ENCODE peak calls at places on chromosomes 12 and 14, in ten cellular contexts. D is esophagus squamous epithelium, W is IMR-90, J is GM12878, H is heart left ventricle, P is adrenal gland, I is NB4, C is spleen, X is erythroblast, R is transverse colon. Y is an unnamed sample.

GRCh38 chr12:51823875-51824565 is 24.5 kb downstream of the FIGNL2 start:
- DNase-seq in D (no peak), W (peak), J (no peak), H (no peak), P (peak), I (peak), C (no peak), X (peak), R (peak), Y (peak)

GRCh38 chr12:15708396-15709070 is 80.7 kb downstream of the EPS8 start:
- DNase-seq in D (no peak), W (no peak), J (no peak), H (no peak), P (no peak), I (no peak), C (no peak), X (peak), R (no peak), Y (no peak)

GRCh38 chr14:99579903-99580570 is 24.0 kb downstream of the CCDC85C start:
- DNase-seq in D (no peak), W (peak), J (no peak), H (no peak), P (no peak), I (no peak), C (no peak), X (no peak), R (peak), Y (peak)

GRCh38 chr12:64696065-64696741 is 63.0 kb downstream of the GNS start:
- DNase-seq in D (no peak), W (peak), J (no peak), H (no peak), P (no peak), I (peak), C (no peak), X (peak), R (no peak), Y (no peak)

GRCh38 chr14:89534896-89535615 is 118.0 kb upstream of the FOXN3 start:
- DNase-seq in D (no peak), W (peak), J (no peak), H (no peak), P (no peak), I (no peak), C (no peak), X (no peak), R (no peak), Y (no peak)

GRCh38 chr14:24194186-24194872 is 912 bp downstream of the TM9SF1 start:
- DNase-seq in D (no peak), W (no peak), J (no peak), H (no peak), P (no peak), I (no peak), C (no peak), X (peak), R (no peak), Y (no peak)

GRCh38 chr12:53219956-53220856 is 11.8 kb downstream of the RARG start:
- DNase-seq in D (peak), W (peak), J (no peak), H (peak), P (no peak), I (peak), C (peak), X (peak), R (peak), Y (peak)

GRCh38 chr12:81992461-81992860 is 233.3 kb upstream of the PPFIA2 start:
- DNase-seq in D (no peak), W (no peak), J (no peak), H (no peak), P (no peak), I (peak), C (no peak), X (no peak), R (peak), Y (no peak)

GRCh38 chr14:96911499-96912130 is 114.4 kb downstream of the VRK1 start:
- DNase-seq in D (no peak), W (no peak), J (no peak), H (no peak), P (no peak), I (no peak), C (no peak), X (no peak), R (no peak), Y (no peak)

GRCh38 chr12:124720019-124720686 is 143.5 kb downstream of the SCARB1 start:
- DNase-seq in D (no peak), W (peak), J (no peak), H (no peak), P (no peak), I (no peak), C (no peak), X (no peak), R (no peak), Y (peak)

GRCh38 chr14:84074626-84075025 is 1455.3 kb upstream of the FLRT2 start:
- DNase-seq in D (no peak), W (no peak), J (no peak), H (no peak), P (no peak), I (no peak), C (no peak), X (no peak), R (no peak), Y (no peak)

GRCh38 chr12:90304231-90304630 is 595.6 kb upstream of the ATP2B1 start:
- DNase-seq in D (no peak), W (no peak), J (no peak), H (no peak), P (no peak), I (no peak), C (no peak), X (no peak), R (no peak), Y (no peak)

GRCh38 chr12:124523071-124523470 is 44.3 kb downstream of the NCOR2 start:
- DNase-seq in D (no peak), W (no peak), J (no peak), H (peak), P (no peak), I (no peak), C (no peak), X (no peak), R (no peak), Y (no peak)

GRCh38 chr12:106066051-106066705 is 72.6 kb downstream of the NUAK1 start:
- DNase-seq in D (no peak), W (peak), J (no peak), H (no peak), P (no peak), I (no peak), C (no peak), X (no peak), R (no peak), Y (no peak)

GRCh38 chr14:29671034-29671433 is 256.6 kb downstream of the PRKD1 start:
- DNase-seq in D (no peak), W (peak), J (no peak), H (no peak), P (no peak), I (no peak), C (no peak), X (no peak), R (no peak), Y (no peak)

DNA sequence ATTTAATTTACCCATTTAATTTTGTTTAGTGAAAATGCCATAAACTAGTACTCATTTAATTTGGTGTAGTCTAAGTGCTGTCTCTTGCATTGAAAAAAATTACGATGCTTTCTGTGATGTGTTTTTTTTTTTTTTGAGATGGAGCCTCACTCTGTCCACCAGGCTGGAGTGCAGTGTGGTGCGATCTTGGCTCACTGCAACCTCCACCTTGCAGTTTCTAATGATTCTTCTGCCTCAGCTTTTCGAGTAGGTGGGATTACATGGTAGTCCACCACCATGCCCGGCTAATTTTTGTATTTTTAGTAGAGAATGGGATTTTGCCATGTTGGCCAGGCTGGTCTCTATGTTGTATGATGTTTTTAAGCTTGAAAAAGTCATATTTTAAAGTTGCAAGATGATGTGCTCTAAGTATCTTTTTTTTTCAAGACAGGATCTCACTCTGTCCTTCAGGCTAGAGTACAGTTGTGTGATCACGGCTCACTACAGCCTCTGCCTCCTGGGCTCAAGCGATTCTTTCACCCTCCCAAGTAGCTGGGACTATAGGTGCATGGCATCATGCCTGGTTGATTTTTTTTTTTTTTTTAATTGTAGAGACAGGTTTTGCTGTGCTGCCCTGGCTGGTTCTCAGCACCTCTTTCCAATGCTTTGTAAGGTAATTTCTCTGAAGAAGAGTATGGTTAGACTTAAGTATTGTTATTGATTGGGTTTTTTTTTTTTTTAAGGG is 8.6 kb downstream of the LRRC10 start:
- DNase-seq in D (no peak), W (no peak), J (no peak), H (no peak), P (no peak), I (no peak), C (no peak), X (no peak), R (no peak), Y (no peak)
- TF ChIP-seq POLR2A in D (no peak), W (peak), J (no peak), H (no peak), P (no peak), I (no peak), C (no peak), X (peak), R (no peak), Y (no peak)

GRCh38 chr14:36279306-36280244 is 40.9 kb downstream of the MBIP start:
- DNase-seq in D (no peak), W (no peak), J (no peak), H (no peak), P (no peak), I (no peak), C (no peak), X (no peak), R (no peak), Y (no peak)
- TF ChIP-seq POLR2A in D (no peak), W (no peak), J (no peak), H (no peak), P (no peak), I (no peak), C (no peak), X (no peak), R (no peak), Y (no peak)

GRCh38 chr14:39912192-39913100 is 480.2 kb upstream of the FBXO33 start:
- DNase-seq in D (no peak), W (no peak), J (peak), H (no peak), P (no peak), I (no peak), C (no peak), X (no peak), R (no peak), Y (no peak)
- TF ChIP-seq POLR2A in D (no peak), W (no peak), J (no peak), H (no peak), P (no peak), I (no peak), C (no peak), X (no peak), R (no peak), Y (no peak)

GRCh38 chr12:12891646-12892355 is 439 bp downstream of the GPRC5A start:
- DNase-seq in D (no peak), W (no peak), J (no peak), H (no peak), P (no peak), I (no peak), C (no peak), X (no peak), R (no peak), Y (no peak)

GRCh38 chr12:12892670-12893290 is 1.4 kb downstream of the GPRC5A start:
- DNase-seq in D (no peak), W (no peak), J (no peak), H (no peak), P (no peak), I (no peak), C (no peak), X (no peak), R (peak), Y (no peak)

GRCh38 chr12:12890492-12890814 is 909 bp upstream of the GPRC5A start:
- DNase-seq in D (no peak), W (peak), J (no peak), H (no peak), P (no peak), I (no peak), C (no peak), X (no peak), R (no peak), Y (no peak)

GRCh38 chr12:12889701-12890100 is 1.7 kb upstream of the GPRC5A start:
- DNase-seq in D (no peak), W (no peak), J (no peak), H (no peak), P (no peak), I (no peak), C (no peak), X (no peak), R (no peak), Y (no peak)

GRCh38 chr12:12890815-12891645 is at the start of gene GPRC5A:
- DNase-seq in D (no peak), W (peak), J (no peak), H (peak), P (peak), I (peak), C (peak), X (peak), R (peak), Y (peak)
- TF ChIP-seq POLR2A in D (no peak), W (peak), J (no peak), H (no peak), P (peak), I (no peak), C (no peak), X (no peak), R (peak), Y (peak)

GRCh38 chr14:31025335-31026075 is at the start of gene AP4S1:
- DNase-seq in D (no peak), W (no peak), J (no peak), H (peak), P (peak), I (peak), C (peak), X (peak), R (peak), Y (peak)
- TF ChIP-seq POLR2A in D (no peak), W (no peak), J (peak), H (no peak), P (no peak), I (peak), C (no peak), X (peak), R (peak), Y (peak)

GRCh38 chr14:91417134-91417982 is at the start of gene CCDC88C:
- DNase-seq in D (peak), W (no peak), J (no peak), H (peak), P (peak), I (peak), C (peak), X (peak), R (peak), Y (no peak)
- TF ChIP-seq POLR2A in D (no peak), W (no peak), J (peak), H (no peak), P (no peak), I (no peak), C (no peak), X (no peak), R (no peak), Y (no peak)

GRCh38 chr12:1594295-1595025 is at the start of gene FBXL14:
- DNase-seq in D (peak), W (peak), J (no peak), H (peak), P (peak), I (peak), C (peak), X (peak), R (peak), Y (peak)
- TF ChIP-seq POLR2A in D (no peak), W (no peak), J (peak), H (no peak), P (peak), I (peak), C (no peak), X (peak), R (peak), Y (peak)

DNA sequence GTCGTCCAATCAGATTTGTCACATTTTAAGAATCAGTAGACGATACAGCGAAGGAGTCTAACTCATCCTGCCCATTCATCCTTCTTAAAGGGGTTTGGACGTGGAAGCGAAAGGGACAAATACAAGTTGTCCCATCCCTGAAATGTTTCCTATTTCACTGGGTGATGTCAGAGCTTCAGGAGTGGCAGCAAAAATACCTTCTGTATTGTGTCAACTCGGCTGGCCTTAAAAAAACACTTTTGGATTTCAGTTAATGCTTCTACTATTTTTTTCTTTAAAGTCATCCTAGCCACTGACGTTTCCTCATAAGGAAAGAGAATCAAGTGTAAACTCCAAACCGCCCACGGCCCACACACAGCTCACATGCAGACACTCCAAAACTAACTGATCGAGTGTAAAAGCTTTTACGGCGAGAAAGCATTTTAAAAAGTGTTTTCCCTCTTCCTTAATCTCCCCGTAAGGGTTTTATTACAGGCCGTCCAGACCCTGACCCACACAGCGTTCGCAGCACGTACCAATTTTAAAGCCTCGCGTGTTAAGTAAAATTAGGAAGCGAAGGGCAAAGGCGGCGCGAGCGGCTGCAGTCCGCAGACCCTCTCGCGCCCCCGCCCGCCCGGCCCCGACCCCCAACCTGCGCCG is 593 bp downstream of the CFL2 start:
- DNase-seq in D (no peak), W (peak), J (no peak), H (no peak), P (peak), I (peak), C (no peak), X (peak), R (peak), Y (no peak)
- TF ChIP-seq POLR2A in D (no peak), W (peak), J (no peak), H (no peak), P (no peak), I (no peak), C (no peak), X (no peak), R (peak), Y (no peak)

GRCh38 chr12:57088442-57089258 is at the start of gene NAB2:
- DNase-seq in D (peak), W (peak), J (peak), H (peak), P (peak), I (peak), C (peak), X (peak), R (peak), Y (peak)

GRCh38 chr12:57086951-57087688 is 1.8 kb upstream of the NAB2 start:
- DNase-seq in D (peak), W (peak), J (no peak), H (peak), P (peak), I (peak), C (peak), X (peak), R (peak), Y (peak)

GRCh38 chr12:57089259-57090245 is 638 bp downstream of the NAB2 start:
- DNase-seq in D (no peak), W (peak), J (no peak), H (peak), P (peak), I (peak), C (peak), X (peak), R (peak), Y (no peak)

GRCh38 chr12:57087689-57088441 is 1.0 kb upstream of the NAB2 start:
- DNase-seq in D (peak), W (peak), J (peak), H (peak), P (peak), I (peak), C (peak), X (peak), R (peak), Y (peak)

DNA sequence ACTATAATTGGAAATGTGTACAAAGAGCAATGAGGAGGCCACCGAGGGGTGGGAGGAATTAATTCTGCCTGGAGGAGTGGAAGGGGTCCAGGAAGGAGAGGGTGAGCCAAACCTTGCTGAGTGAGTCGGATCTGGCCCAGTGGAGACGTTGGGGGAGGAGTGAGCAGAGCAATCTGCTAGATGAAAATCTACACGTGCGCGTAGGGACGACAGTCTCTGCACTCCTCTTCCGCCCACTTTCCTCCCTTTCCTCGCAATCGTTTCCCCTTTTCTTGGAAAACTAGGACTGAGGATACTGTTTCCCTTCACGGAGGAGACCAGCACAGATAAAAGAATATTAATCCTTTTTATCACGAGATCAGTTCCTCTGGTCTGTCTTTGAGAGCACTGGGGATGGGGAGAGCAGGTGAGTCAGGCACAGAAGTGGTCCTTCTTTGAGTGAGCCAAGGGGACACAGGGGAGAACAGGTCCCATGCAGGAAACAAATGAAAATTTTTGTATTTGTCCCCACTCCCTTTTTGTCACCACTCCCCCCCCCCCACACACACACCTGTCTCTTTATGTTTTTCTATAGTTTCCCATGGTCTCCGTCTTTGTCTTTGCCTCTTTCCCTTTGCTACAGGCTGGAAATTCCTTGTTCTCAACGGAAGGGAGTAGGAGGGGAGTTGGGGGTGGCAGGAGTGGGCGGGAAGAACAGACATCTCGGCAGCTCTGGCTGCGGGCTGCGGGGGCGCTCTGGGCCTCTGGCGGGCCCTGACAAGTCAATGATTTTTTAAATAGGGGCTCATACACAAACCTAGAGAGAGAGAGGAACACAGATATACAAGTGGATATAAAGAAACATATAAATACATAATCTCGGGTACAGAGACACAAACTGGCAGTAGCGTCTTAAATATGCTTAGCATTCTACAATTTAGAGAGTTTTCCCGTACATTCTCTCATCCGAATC is 2.6 kb upstream of the NAB2 start:
- DNase-seq in D (no peak), W (peak), J (no peak), H (peak), P (peak), I (peak), C (peak), X (peak), R (peak), Y (no peak)
- TF ChIP-seq POLR2A in D (no peak), W (no peak), J (peak), H (no peak), P (no peak), I (no peak), C (no peak), X (no peak), R (no peak), Y (no peak)

GRCh38 chr12:133080619-133081407 is at the start of gene ZNF140:
- DNase-seq in D (peak), W (peak), J (peak), H (peak), P (peak), I (peak), C (peak), X (peak), R (peak), Y (peak)
- TF ChIP-seq POLR2A in D (peak), W (peak), J (peak), H (no peak), P (peak), I (peak), C (no peak), X (peak), R (peak), Y (peak)